ENCODE peak calls at places on chromosomes 6 and 20, in seven cellular contexts. Z is heart left ventricle, C is Peyer's patch, Y is adrenal gland, R is GM12878, P is A549, F is body of pancreas. S is an unnamed sample.

GRCh38 chr20:63750807-63751470 is 11.4 kb downstream of the SLC2A4RG start:
- DNase-seq in Z (no peak), C (no peak), Y (no peak), R (no peak), P (no peak), F (no peak), S (no peak)

GRCh38 chr6:54132587-54132986 is 21.3 kb downstream of the MLIP start:
- DNase-seq in Z (no peak), C (no peak), Y (no peak), R (no peak), P (no peak), F (no peak), S (no peak)

GRCh38 chr6:39913391-39913916 is 20.8 kb downstream of the MOCS1 start:
- DNase-seq in Z (no peak), C (no peak), Y (no peak), R (no peak), P (no peak), F (no peak), S (no peak)

GRCh38 chr6:121550491-121551010 is 115.1 kb downstream of the GJA1 start:
- DNase-seq in Z (no peak), C (no peak), Y (no peak), R (no peak), P (no peak), F (no peak), S (no peak)

GRCh38 chr6:170444811-170445211 is 108.3 kb downstream of the PSMB1 start:
- DNase-seq in Z (no peak), C (peak; percentile 24), Y (no peak), R (no peak), P (no peak), F (no peak), S (no peak)

GRCh38 chr6:12504325-12504966 is 212.1 kb upstream of the PHACTR1 start:
- DNase-seq in Z (no peak), C (no peak), Y (no peak), R (peak; percentile 32), P (no peak), F (peak; percentile 40), S (peak; percentile 4)

GRCh38 chr6:75306074-75306473 is 21.5 kb upstream of the TMEM30A start:
- DNase-seq in Z (no peak), C (no peak), Y (no peak), R (no peak), P (no peak), F (no peak), S (no peak)

GRCh38 chr6:33297956-33298772 is 578 bp downstream of the RGL2 start:
- DNase-seq in Z (peak; percentile 78), C (peak; percentile 62), Y (peak; percentile 86), R (no peak), P (peak; percentile 76), F (peak; percentile 68), S (peak; percentile 76)

GRCh38 chr20:8251201-8251575 is 119.1 kb downstream of the PLCB1 start:
- DNase-seq in Z (no peak), C (no peak), Y (no peak), R (no peak), P (no peak), F (no peak), S (no peak)

GRCh38 chr20:52269327-52269726 is 77.7 kb upstream of the ZFP64 start:
- DNase-seq in Z (no peak), C (no peak), Y (no peak), R (no peak), P (no peak), F (no peak), S (no peak)

GRCh38 chr6:62150048-62150663 is 135.9 kb downstream of the KHDRBS2 start:
- DNase-seq in Z (no peak), C (no peak), Y (peak; percentile 33), R (no peak), P (peak; percentile 0), F (peak; percentile 20), S (peak; percentile 8)

GRCh38 chr20:49646528-49646927 is 67.2 kb downstream of the B4GALT5 start:
- DNase-seq in Z (no peak), C (no peak), Y (no peak), R (no peak), P (no peak), F (no peak), S (no peak)

GRCh38 chr6:136115941-136116340 is 134.2 kb downstream of the MTFR2 start:
- DNase-seq in Z (no peak), C (no peak), Y (no peak), R (no peak), P (no peak), F (no peak), S (no peak)

GRCh38 chr6:150641398-150642139 is 41.9 kb downstream of the PLEKHG1 start:
- DNase-seq in Z (no peak), C (no peak), Y (no peak), R (no peak), P (no peak), F (no peak), S (no peak)

GRCh38 chr6:166595061-166595780 is 8.7 kb upstream of the RAMACL start:
- DNase-seq in Z (no peak), C (no peak), Y (no peak), R (no peak), P (no peak), F (no peak), S (no peak)

GRCh38 chr6:144341831-144342527 is 56.8 kb downstream of the UTRN start:
- DNase-seq in Z (no peak), C (no peak), Y (no peak), R (no peak), P (no peak), F (no peak), S (peak; percentile 14)

GRCh38 chr6:7542065-7542877 is 800 bp downstream of the DSP start:
- DNase-seq in Z (peak; percentile 21), C (peak; percentile 67), Y (peak; percentile 41), R (no peak), P (peak; percentile 21), F (peak; percentile 53), S (no peak)

GRCh38 chr6:7543761-7544424 is 2.4 kb downstream of the DSP start:
- DNase-seq in Z (no peak), C (peak; percentile 66), Y (no peak), R (no peak), P (no peak), F (peak; percentile 56), S (no peak)

GRCh38 chr6:7540595-7540994 is 876 bp upstream of the DSP start:
- DNase-seq in Z (peak; percentile 44), C (no peak), Y (no peak), R (no peak), P (peak; percentile 25), F (peak; percentile 39), S (no peak)

GRCh38 chr6:7542878-7543394 is 1.5 kb downstream of the DSP start:
- DNase-seq in Z (peak; percentile 75), C (peak; percentile 86), Y (peak; percentile 88), R (no peak), P (peak; percentile 71), F (peak; percentile 91), S (no peak)

DNA sequence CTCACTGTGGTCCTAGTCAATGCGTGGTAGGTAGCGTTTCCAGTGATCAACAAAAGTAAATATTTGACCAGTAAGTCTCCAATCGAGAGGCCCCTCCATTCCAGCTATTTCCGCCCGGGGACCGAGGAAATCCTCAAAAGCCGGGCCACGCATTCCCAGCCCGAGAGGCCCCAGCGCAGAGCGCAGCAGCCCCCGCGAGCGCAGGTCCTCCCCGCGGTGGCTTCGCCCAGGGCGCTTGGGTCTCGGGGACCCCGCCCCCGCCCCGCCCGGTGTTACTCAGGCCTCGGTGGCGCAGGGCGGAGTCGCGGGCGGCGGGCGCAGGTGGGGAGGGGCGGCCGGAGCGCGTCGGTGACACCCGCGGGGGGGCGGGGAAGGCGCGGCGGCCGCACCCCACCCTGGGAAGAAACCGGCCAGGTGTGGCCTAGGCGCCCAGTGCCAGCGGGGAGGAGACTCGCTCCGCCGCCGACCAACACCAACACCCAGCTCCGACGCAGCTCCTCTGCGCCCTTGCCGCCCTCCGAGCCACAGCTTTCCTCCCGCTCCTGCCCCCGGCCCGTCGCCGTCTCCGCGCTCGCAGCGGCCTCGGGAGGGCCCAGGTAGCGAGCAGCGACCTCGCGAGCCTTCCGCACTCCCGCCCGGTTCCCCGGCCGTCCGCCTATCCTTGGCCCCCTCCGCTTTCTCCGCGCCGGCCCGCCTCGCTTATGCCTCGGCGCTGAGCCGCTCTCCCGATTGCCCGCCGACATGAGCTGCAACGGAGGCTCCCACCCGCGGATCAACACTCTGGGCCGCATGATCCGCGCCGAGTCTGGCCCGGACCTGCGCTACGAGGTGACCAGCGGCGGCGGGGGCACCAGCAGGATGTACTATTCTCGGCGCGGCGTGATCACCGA is at the start of gene DSP:
- DNase-seq in Z (peak; percentile 79), C (peak; percentile 95), Y (peak; percentile 57), R (no peak), P (peak; percentile 55), F (peak; percentile 95), S (peak; percentile 33)
- TF ChIP-seq POLR2A in Z (peak; percentile 76), C (peak; percentile 98), Y (no peak), R (no peak), P (peak; percentile 69), F (peak; percentile 99), S (no peak)

GRCh38 chr20:47357296-47358051 is 975 bp upstream of the ZMYND8 start:
- DNase-seq in Z (peak; percentile 73), C (peak; percentile 91), Y (peak; percentile 96), R (no peak), P (peak; percentile 38), F (peak; percentile 96), S (peak; percentile 88)
- TF ChIP-seq POLR2A in Z (peak; percentile 70), C (peak; percentile 42), Y (peak; percentile 81), R (peak; percentile 90), P (peak; percentile 6), F (peak; percentile 72), S (peak; percentile 53)

GRCh38 chr6:17394192-17394611 is 807 bp downstream of the CAP2 start:
- DNase-seq in Z (peak; percentile 42), C (no peak), Y (peak; percentile 72), R (no peak), P (peak; percentile 61), F (peak; percentile 70), S (no peak)
- TF ChIP-seq POLR2A in Z (no peak), C (no peak), Y (no peak), R (no peak), P (no peak), F (peak; percentile 22), S (no peak)

GRCh38 chr6:138415125-138415524 is 11.1 kb downstream of the HEBP2 start:
- DNase-seq in Z (no peak), C (no peak), Y (no peak), R (no peak), P (no peak), F (no peak), S (no peak)

GRCh38 chr6:138417493-138418117 is 13.6 kb downstream of the HEBP2 start:
- DNase-seq in Z (no peak), C (no peak), Y (no peak), R (no peak), P (no peak), F (no peak), S (no peak)

GRCh38 chr6:138418118-138418742 is 14.2 kb downstream of the HEBP2 start:
- DNase-seq in Z (no peak), C (no peak), Y (no peak), R (no peak), P (no peak), F (no peak), S (no peak)

GRCh38 chr6:138419766-138420165 is 15.7 kb downstream of the HEBP2 start:
- DNase-seq in Z (no peak), C (no peak), Y (no peak), R (no peak), P (no peak), F (no peak), S (no peak)

DNA sequence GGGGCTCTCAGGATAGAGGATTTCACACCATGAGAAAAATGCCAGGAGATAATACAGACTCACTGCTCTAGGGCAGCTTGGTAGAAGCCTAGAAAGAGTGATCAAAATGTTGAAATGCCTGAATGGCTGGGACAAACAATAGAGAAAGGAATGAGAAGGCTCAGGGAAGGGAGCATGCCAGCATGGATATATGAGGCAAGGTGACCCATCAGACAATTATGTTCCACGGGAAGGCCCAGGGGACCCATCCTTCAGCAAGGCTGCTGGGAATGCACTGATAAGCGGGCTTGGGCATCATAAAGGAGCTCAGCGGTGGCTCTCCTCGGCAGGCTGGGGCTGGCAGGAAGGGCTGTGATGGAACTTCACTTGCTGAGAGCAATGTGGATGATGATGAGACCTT is 12.2 kb downstream of the HEBP2 start:
- DNase-seq in Z (no peak), C (no peak), Y (no peak), R (no peak), P (no peak), F (no peak), S (no peak)
- TF ChIP-seq POLR2A in Z (no peak), C (no peak), Y (no peak), R (no peak), P (no peak), F (no peak), S (no peak)

S was measured in erythroblast.